ENCODE peak calls at places on chromosomes 3 and 15, in eight cellular contexts. One of them, this sample, is unnamed.

GRCh38 chr15:58393196-58393790 is 38.5 kb upstream of the LIPC start:
- DNase-seq in A549: no peak
- DNase-seq in tibial artery: no peak
- DNase-seq in GM03348: no peak
- DNase-seq in B cell: no peak
- DNase-seq in Peyer's patch: no peak
- DNase-seq in stimulated activated CD4-positive, alpha-beta T cell treated with anti-CD3 and anti-CD28 coated beads, Interleukin-2, amount 100 ng/mL, for 24 hours: no peak
- DNase-seq in activated naive CD4-positive, alpha-beta T cell treated with Interleukin-2 at 50 U/mL for 16 hours: no peak
- DNase-seq in this sample: no peak

GRCh38 chr15:74866090-74866489 is 7.1 kb downstream of the SCAMP2 start:
- DNase-seq in Peyer's patch: no peak
- DNase-seq in B cell: no peak
- DNase-seq in A549: peak
- DNase-seq in GM03348: peak
- DNase-seq in activated naive CD4-positive, alpha-beta T cell treated with Interleukin-2 at 50 U/mL for 16 hours: no peak
- DNase-seq in tibial artery: peak
- DNase-seq in stimulated activated CD4-positive, alpha-beta T cell treated with anti-CD3 and anti-CD28 coated beads, Interleukin-2, amount 100 ng/mL, for 24 hours: no peak
- DNase-seq in this sample: no peak

GRCh38 chr3:4438296-4438695 is 28.8 kb downstream of the SUMF1 start:
- DNase-seq in stimulated activated CD4-positive, alpha-beta T cell treated with anti-CD3 and anti-CD28 coated beads, Interleukin-2, amount 100 ng/mL, for 24 hours: no peak
- DNase-seq in GM03348: no peak
- DNase-seq in activated naive CD4-positive, alpha-beta T cell treated with Interleukin-2 at 50 U/mL for 16 hours: no peak
- DNase-seq in A549: no peak
- DNase-seq in tibial artery: no peak
- DNase-seq in Peyer's patch: no peak
- DNase-seq in B cell: no peak
- DNase-seq in this sample: no peak

GRCh38 chr15:101461097-101461496 is 28.4 kb downstream of the PCSK6 start:
- DNase-seq in activated naive CD4-positive, alpha-beta T cell treated with Interleukin-2 at 50 U/mL for 16 hours: no peak
- DNase-seq in B cell: no peak
- DNase-seq in A549: no peak
- DNase-seq in Peyer's patch: no peak
- DNase-seq in stimulated activated CD4-positive, alpha-beta T cell treated with anti-CD3 and anti-CD28 coated beads, Interleukin-2, amount 100 ng/mL, for 24 hours: no peak
- DNase-seq in tibial artery: no peak
- DNase-seq in GM03348: no peak
- DNase-seq in this sample: no peak

GRCh38 chr15:27730878-27731277 is 368.2 kb downstream of the OCA2 start:
- DNase-seq in activated naive CD4-positive, alpha-beta T cell treated with Interleukin-2 at 50 U/mL for 16 hours: no peak
- DNase-seq in GM03348: no peak
- DNase-seq in stimulated activated CD4-positive, alpha-beta T cell treated with anti-CD3 and anti-CD28 coated beads, Interleukin-2, amount 100 ng/mL, for 24 hours: no peak
- DNase-seq in B cell: no peak
- DNase-seq in A549: no peak
- DNase-seq in Peyer's patch: no peak
- DNase-seq in tibial artery: no peak
- DNase-seq in this sample: no peak

GRCh38 chr15:81296673-81297072 is 27.3 kb downstream of the STARD5 start:
- DNase-seq in GM03348: no peak
- DNase-seq in Peyer's patch: peak
- DNase-seq in B cell: peak
- DNase-seq in A549: no peak
- DNase-seq in tibial artery: peak
- DNase-seq in stimulated activated CD4-positive, alpha-beta T cell treated with anti-CD3 and anti-CD28 coated beads, Interleukin-2, amount 100 ng/mL, for 24 hours: peak
- DNase-seq in activated naive CD4-positive, alpha-beta T cell treated with Interleukin-2 at 50 U/mL for 16 hours: peak
- DNase-seq in this sample: peak

GRCh38 chr3:7817239-7817638 is 684.4 kb upstream of the LMCD1 start:
- DNase-seq in Peyer's patch: no peak
- DNase-seq in B cell: no peak
- DNase-seq in GM03348: no peak
- DNase-seq in activated naive CD4-positive, alpha-beta T cell treated with Interleukin-2 at 50 U/mL for 16 hours: no peak
- DNase-seq in tibial artery: no peak
- DNase-seq in A549: no peak
- DNase-seq in stimulated activated CD4-positive, alpha-beta T cell treated with anti-CD3 and anti-CD28 coated beads, Interleukin-2, amount 100 ng/mL, for 24 hours: no peak
- DNase-seq in this sample: no peak

GRCh38 chr15:61459785-61460707 is 230.9 kb upstream of the RORA start:
- DNase-seq in B cell: no peak
- DNase-seq in stimulated activated CD4-positive, alpha-beta T cell treated with anti-CD3 and anti-CD28 coated beads, Interleukin-2, amount 100 ng/mL, for 24 hours: no peak
- DNase-seq in Peyer's patch: no peak
- DNase-seq in GM03348: peak
- DNase-seq in activated naive CD4-positive, alpha-beta T cell treated with Interleukin-2 at 50 U/mL for 16 hours: no peak
- DNase-seq in A549: peak
- DNase-seq in tibial artery: no peak
- DNase-seq in this sample: no peak

GRCh38 chr3:134483195-134483890 is 2.4 kb downstream of the ANAPC13 start:
- DNase-seq in Peyer's patch: no peak
- DNase-seq in activated naive CD4-positive, alpha-beta T cell treated with Interleukin-2 at 50 U/mL for 16 hours: no peak
- DNase-seq in GM03348: peak
- DNase-seq in B cell: no peak
- DNase-seq in A549: no peak
- DNase-seq in stimulated activated CD4-positive, alpha-beta T cell treated with anti-CD3 and anti-CD28 coated beads, Interleukin-2, amount 100 ng/mL, for 24 hours: no peak
- DNase-seq in tibial artery: no peak
- DNase-seq in this sample: no peak

GRCh38 chr3:124063168-124063909 is 71.4 kb upstream of the ROPN1 start:
- DNase-seq in A549: no peak
- DNase-seq in stimulated activated CD4-positive, alpha-beta T cell treated with anti-CD3 and anti-CD28 coated beads, Interleukin-2, amount 100 ng/mL, for 24 hours: no peak
- DNase-seq in Peyer's patch: no peak
- DNase-seq in B cell: no peak
- DNase-seq in activated naive CD4-positive, alpha-beta T cell treated with Interleukin-2 at 50 U/mL for 16 hours: no peak
- DNase-seq in tibial artery: no peak
- DNase-seq in GM03348: no peak
- DNase-seq in this sample: no peak

GRCh38 chr3:134378384-134378783 is 4.1 kb upstream of the AMOTL2 start:
- DNase-seq in stimulated activated CD4-positive, alpha-beta T cell treated with anti-CD3 and anti-CD28 coated beads, Interleukin-2, amount 100 ng/mL, for 24 hours: peak
- DNase-seq in GM03348: no peak
- DNase-seq in activated naive CD4-positive, alpha-beta T cell treated with Interleukin-2 at 50 U/mL for 16 hours: no peak
- DNase-seq in tibial artery: no peak
- DNase-seq in Peyer's patch: no peak
- DNase-seq in B cell: no peak
- DNase-seq in A549: no peak
- DNase-seq in this sample: peak

GRCh38 chr3:124771083-124771445 is 40.8 kb downstream of the UMPS start:
- DNase-seq in stimulated activated CD4-positive, alpha-beta T cell treated with anti-CD3 and anti-CD28 coated beads, Interleukin-2, amount 100 ng/mL, for 24 hours: no peak
- DNase-seq in B cell: no peak
- DNase-seq in A549: no peak
- DNase-seq in activated naive CD4-positive, alpha-beta T cell treated with Interleukin-2 at 50 U/mL for 16 hours: no peak
- DNase-seq in GM03348: no peak
- DNase-seq in Peyer's patch: no peak
- DNase-seq in tibial artery: peak
- DNase-seq in this sample: no peak

GRCh38 chr3:134896696-134897095 is 101.6 kb downstream of the EPHB1 start:
- DNase-seq in A549: no peak
- DNase-seq in tibial artery: no peak
- DNase-seq in B cell: no peak
- DNase-seq in Peyer's patch: no peak
- DNase-seq in activated naive CD4-positive, alpha-beta T cell treated with Interleukin-2 at 50 U/mL for 16 hours: no peak
- DNase-seq in GM03348: no peak
- DNase-seq in stimulated activated CD4-positive, alpha-beta T cell treated with anti-CD3 and anti-CD28 coated beads, Interleukin-2, amount 100 ng/mL, for 24 hours: no peak
- DNase-seq in this sample: no peak

GRCh38 chr15:63256433-63256884 is 20.9 kb upstream of the APH1B start:
- DNase-seq in tibial artery: no peak
- DNase-seq in B cell: no peak
- DNase-seq in stimulated activated CD4-positive, alpha-beta T cell treated with anti-CD3 and anti-CD28 coated beads, Interleukin-2, amount 100 ng/mL, for 24 hours: no peak
- DNase-seq in activated naive CD4-positive, alpha-beta T cell treated with Interleukin-2 at 50 U/mL for 16 hours: no peak
- DNase-seq in GM03348: peak
- DNase-seq in A549: peak
- DNase-seq in Peyer's patch: no peak
- DNase-seq in this sample: no peak